ENCODE peak calls at places on chromosome 7, in five cellular contexts. Z is stomach, F is ascending aorta, U is heart left ventricle, K is fibroblast of lung. B is an unnamed sample. For H3K4me1, the result is how much of the 10 kb centered on the place peaks cover.

GRCh38 chr7:24722386-24723177 is 34.7 kb downstream of the GSDME start:
- DNase-seq in Z (no peak), F (no peak), U (no peak), K (peak), B (no peak)

GRCh38 chr7:2355079-2356008 is 717 bp downstream of the EIF3B start:
- DNase-seq in Z (no peak), F (no peak), U (no peak), K (no peak), B (peak)

GRCh38 chr7:42876182-42877068 is 35.4 kb downstream of the C7orf25 start:
- DNase-seq in Z (peak), F (no peak), U (no peak), K (peak), B (no peak)

GRCh38 chr7:136953386-136953785 is 84.9 kb downstream of the CHRM2 start:
- DNase-seq in Z (no peak), F (no peak), U (no peak), K (peak), B (no peak)

GRCh38 chr7:40008218-40008815 is 58.3 kb downstream of the CDK13 start:
- DNase-seq in Z (no peak), F (no peak), U (no peak), K (peak), B (no peak)

GRCh38 chr7:26850193-26850651 is 14.2 kb downstream of the SKAP2 start:
- DNase-seq in Z (no peak), F (no peak), U (no peak), K (peak), B (no peak)

GRCh38 chr7:2936891-2937580 is 92.9 kb upstream of the GNA12 start:
- DNase-seq in Z (no peak), F (no peak), U (no peak), K (no peak), B (peak)

GRCh38 chr7:87530126-87530525 is 54.6 kb upstream of the ABCB4 start:
- DNase-seq in Z (no peak), F (no peak), U (no peak), K (no peak), B (no peak)

GRCh38 chr7:120184866-120185265 is 88.1 kb upstream of the KCND2 start:
- DNase-seq in Z (no peak), F (no peak), U (peak), K (no peak), B (no peak)

GRCh38 chr7:13990319-13990983 is 985 bp upstream of the ETV1 start:
- DNase-seq in Z (peak), F (peak), U (peak), K (peak), B (peak)

GRCh38 chr7:36304099-36304425 is 85.6 kb upstream of the ANLN start:
- DNase-seq in Z (peak), F (no peak), U (no peak), K (no peak), B (no peak)

GRCh38 chr7:55546826-55547225 is 25.5 kb downstream of the VOPP1 start:
- DNase-seq in Z (peak), F (peak), U (peak), K (peak), B (peak)

GRCh38 chr7:135236727-135237126 is 3.1 kb downstream of the STRA8 start:
- DNase-seq in Z (no peak), F (no peak), U (no peak), K (no peak), B (no peak)

GRCh38 chr7:56026538-56026937 is 24.7 kb downstream of the PSPH start:
- DNase-seq in Z (no peak), F (no peak), U (no peak), K (no peak), B (no peak)

GRCh38 chr7:132150711-132151110 is 425.6 kb downstream of the PLXNA4 start:
- DNase-seq in Z (no peak), F (no peak), U (no peak), K (no peak), B (no peak)

GRCh38 chr7:46990761-46991160 is 591.1 kb downstream of the TNS3 start:
- DNase-seq in Z (no peak), F (no peak), U (no peak), K (peak), B (no peak)

GRCh38 chr7:77426521-77427051 is 10.4 kb upstream of the GSAP start:
- DNase-seq in Z (no peak), F (no peak), U (no peak), K (peak), B (no peak)

GRCh38 chr7:26857534-26858228 is 6.7 kb downstream of the SKAP2 start:
- DNase-seq in Z (no peak), F (no peak), U (no peak), K (peak), B (no peak)

GRCh38 chr7:65390588-65390987 is 16.9 kb downstream of the ZNF92 start:
- DNase-seq in Z (no peak), F (no peak), U (no peak), K (no peak), B (no peak)

GRCh38 chr7:44063894-44064651 is 1.3 kb downstream of the PGAM2 start:
- DNase-seq in Z (no peak), F (no peak), U (peak), K (no peak), B (no peak)

GRCh38 chr7:2171855-2172254 is 60.9 kb downstream of the MAD1L1 start:
- DNase-seq in Z (no peak), F (no peak), U (no peak), K (no peak), B (no peak)

GRCh38 chr7:70178206-70178605 is 579.9 kb downstream of the AUTS2 start:
- DNase-seq in Z (no peak), F (no peak), U (no peak), K (no peak), B (no peak)

GRCh38 chr7:114209968-114210367 is 204.6 kb upstream of the FOXP2 start:
- DNase-seq in Z (no peak), F (no peak), U (no peak), K (no peak), B (no peak)

GRCh38 chr7:114212753-114213439 is 201.7 kb upstream of the FOXP2 start:
- DNase-seq in Z (no peak), F (no peak), U (no peak), K (peak), B (no peak)

GRCh38 chr7:114218283-114218682 is 196.3 kb upstream of the FOXP2 start:
- DNase-seq in Z (no peak), F (no peak), U (no peak), K (no peak), B (no peak)

GRCh38 chr7:114217026-114217425 is 197.6 kb upstream of the FOXP2 start:
- DNase-seq in Z (no peak), F (no peak), U (no peak), K (peak), B (no peak)

DNA sequence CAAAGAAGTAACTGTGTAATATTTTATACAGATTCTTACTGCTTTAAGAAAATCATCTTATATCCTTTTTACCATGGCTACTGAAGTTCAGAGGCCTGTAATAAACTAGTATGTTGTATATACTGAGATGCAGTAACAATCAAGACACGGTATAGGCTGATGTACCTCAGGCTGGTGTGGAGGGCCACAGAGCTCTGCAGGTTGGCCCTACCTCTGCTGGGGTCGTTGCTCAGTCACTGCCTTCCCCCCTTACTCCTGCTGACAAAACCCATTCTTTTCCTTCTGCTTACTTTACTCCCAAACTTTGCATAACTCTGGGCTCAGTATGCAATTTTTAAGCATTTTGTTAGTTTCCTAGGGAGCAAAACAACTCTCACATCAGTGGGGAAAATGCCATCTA is 200.2 kb upstream of the FOXP2 start:
- DNase-seq in Z (no peak), F (no peak), U (no peak), K (no peak), B (no peak)
- TF ChIP-seq CTCF in Z (no peak), F (no peak), U (no peak), K (no peak), B (no peak)

GRCh38 chr7:104973227-104973626 is 40.8 kb upstream of the KMT2E start:
- DNase-seq in Z (no peak), F (no peak), U (no peak), K (no peak), B (no peak)
- H3K4me1 ChIP-seq in Z (under half), F (under half), U (under half), K (under half), B (under half)

GRCh38 chr7:30164567-30164966 is 29.8 kb downstream of the MTURN start:
- DNase-seq in Z (no peak), F (no peak), U (no peak), K (peak), B (no peak)
- TF ChIP-seq CTCF in Z (no peak), F (peak), U (peak), K (peak), B (peak)

DNA sequence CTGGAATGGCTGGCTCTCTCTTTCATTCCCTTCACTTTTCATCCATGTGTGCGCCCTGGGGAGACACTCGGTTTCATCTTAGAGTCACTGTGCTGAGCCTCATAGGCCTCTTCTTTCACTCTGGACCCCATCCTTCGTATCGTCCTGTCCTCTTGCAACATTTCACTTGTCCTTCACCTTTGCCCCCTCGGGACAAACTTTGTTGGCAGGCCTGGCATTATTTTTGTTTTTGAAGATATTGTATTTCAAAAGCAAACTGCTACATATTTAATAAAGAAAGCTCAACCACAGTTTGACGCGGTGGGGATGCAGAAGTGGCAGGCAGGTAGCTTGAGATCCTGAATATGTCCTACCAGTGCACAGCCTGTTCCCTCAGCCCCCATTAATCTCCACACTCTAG is 36.6 kb downstream of the HIPK2 start:
- DNase-seq in Z (no peak), F (no peak), U (no peak), K (no peak), B (no peak)
- H3K4me1 ChIP-seq in Z (half or more), F (under half), U (half or more), K (under half), B (under half)

DNA sequence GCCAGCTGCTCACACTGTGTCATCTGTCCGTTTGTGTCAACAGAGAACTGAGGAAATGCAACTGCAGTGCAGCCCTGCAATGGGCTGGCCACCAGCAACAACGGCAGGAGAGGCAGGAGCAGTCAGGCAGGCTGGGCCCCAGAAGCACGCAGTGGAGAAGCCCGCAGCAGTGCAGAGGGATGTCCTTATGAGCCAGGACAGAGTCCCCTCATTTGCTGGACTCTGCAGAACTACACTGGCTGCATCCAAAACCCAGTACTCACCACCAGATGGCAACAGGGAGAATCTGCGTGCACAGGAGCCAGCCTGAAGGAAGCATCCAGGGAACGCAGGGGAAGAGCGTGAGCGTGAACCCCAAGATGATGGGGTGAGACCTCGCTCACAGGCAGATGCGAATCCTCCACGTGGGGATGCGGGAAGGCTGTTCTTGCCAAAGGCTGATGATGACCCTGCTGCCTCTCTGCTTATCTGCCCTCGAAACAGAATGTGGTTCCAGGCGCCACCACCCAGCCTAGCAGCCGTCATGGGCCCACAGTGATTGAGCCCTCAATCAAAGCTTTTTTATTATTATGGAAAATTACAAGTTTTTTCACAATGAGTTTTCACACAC is 232.1 kb downstream of the PTPRN2 start:
- DNase-seq in Z (no peak), F (no peak), U (no peak), K (no peak), B (no peak)
- TF ChIP-seq CTCF in Z (no peak), F (no peak), U (no peak), K (no peak), B (no peak)

DNA sequence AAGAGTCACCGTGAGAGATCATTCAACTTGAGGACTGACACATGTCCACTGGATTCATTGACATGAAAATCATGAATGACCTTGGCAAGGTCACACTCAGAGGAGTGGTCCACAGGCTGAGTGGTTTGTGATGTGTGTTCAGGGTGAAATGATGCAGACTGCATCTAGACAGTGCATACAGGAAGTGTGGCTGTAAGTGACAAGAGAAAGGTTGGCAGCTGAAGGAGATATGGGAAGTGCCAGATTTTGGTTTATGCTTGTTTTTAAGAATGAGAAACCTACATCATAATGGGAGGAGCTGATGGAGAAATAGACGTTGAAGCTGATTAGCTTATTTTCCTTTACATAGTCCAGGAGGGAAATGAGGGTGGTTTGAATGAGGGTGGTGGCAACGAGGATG is 64.8 kb upstream of the VIPR2 start:
- DNase-seq in Z (no peak), F (no peak), U (no peak), K (no peak), B (no peak)
- H3K4me1 ChIP-seq in Z (under half), F (under half), U (under half), K (under half), B (under half)

GRCh38 chr7:12686234-12686893 is 1.1 kb upstream of the ARL4A start:
- DNase-seq in Z (peak), F (peak), U (peak), K (peak), B (peak)
- TF ChIP-seq CTCF in Z (peak), F (peak), U (peak), K (peak), B (peak)

GRCh38 chr7:150791304-150791703 is 8.9 kb downstream of the TMEM176B start:
- DNase-seq in Z (no peak), F (no peak), U (no peak), K (no peak), B (no peak)

GRCh38 chr7:150791746-150792452 is 8.3 kb downstream of the TMEM176B start:
- DNase-seq in Z (no peak), F (no peak), U (peak), K (no peak), B (no peak)

GRCh38 chr7:150787321-150788281 is 12.6 kb downstream of the TMEM176B start:
- DNase-seq in Z (no peak), F (no peak), U (peak), K (no peak), B (no peak)

GRCh38 chr7:150790416-150791075 is 9.6 kb downstream of the TMEM176B start:
- DNase-seq in Z (no peak), F (no peak), U (no peak), K (no peak), B (no peak)

GRCh38 chr7:150788474-150789269 is 11.5 kb downstream of the TMEM176B start:
- DNase-seq in Z (no peak), F (no peak), U (peak), K (no peak), B (no peak)
- H3K4me1 ChIP-seq in Z (under half), F (under half), U (half or more), K (under half), B (under half)

B was measured in right lobe of liver.